ENCODE peak calls at places on chromosomes 6 and 20, in five cellular contexts. P, G, V, E and I are unnamed samples.
A peak's percentile ranks its signal among the peaks of the same experiment; 100 is the strongest.

GRCh38 chr20:21526776-21527175 is 12.9 kb upstream of the NKX2-2 start:
- DNase-seq in P (no peak), V (no peak), G (no peak), E (no peak), I (no peak)

GRCh38 chr6:129238991-129239390 is 356.1 kb downstream of the LAMA2 start:
- DNase-seq in V (no peak), E (no peak), P (no peak), G (no peak), I (no peak)

GRCh38 chr6:4941782-4942672 is 61.8 kb downstream of the RPP40 start:
- DNase-seq in G (no peak), V (peak; percentile 94), E (peak; percentile 17), P (no peak), I (peak; percentile 94)

GRCh38 chr20:60326821-60327220 is 368.6 kb downstream of the CDH26 start:
- DNase-seq in E (no peak), P (no peak), G (no peak), V (no peak), I (no peak)

GRCh38 chr6:110874880-110875547 is 429 bp downstream of the AMD1 start:
- DNase-seq in P (peak; percentile 20), G (no peak), V (no peak), E (no peak), I (peak; percentile 8)

GRCh38 chr6:31576897-31577341 is 1.6 kb downstream of the TNF start:
- DNase-seq in E (peak; percentile 56), G (no peak), V (no peak), P (no peak), I (no peak)

GRCh38 chr20:31819083-31819784 is at the start of gene MYLK2:
- DNase-seq in G (no peak), V (no peak), P (no peak), E (no peak), I (no peak)

GRCh38 chr6:25053875-25054371 is 118.2 kb upstream of the RIPOR2 start:
- DNase-seq in E (peak; percentile 30), P (no peak), G (peak; percentile 21), V (peak; percentile 47), I (peak; percentile 71)

GRCh38 chr6:69729870-69730449 is 66.8 kb downstream of the LMBRD1 start:
- DNase-seq in V (peak; percentile 12), E (peak; percentile 9), P (no peak), G (no peak), I (no peak)

GRCh38 chr6:28446818-28447511 is 3.7 kb upstream of the ZSCAN23 start:
- DNase-seq in V (no peak), E (no peak), P (no peak), G (no peak), I (peak; percentile 44)

GRCh38 chr20:1469925-1470571 is 3.4 kb upstream of the NSFL1C start:
- DNase-seq in G (peak; percentile 37), P (no peak), V (peak; percentile 99), E (no peak), I (peak; percentile 97)

GRCh38 chr20:36446557-36446956 is 94.8 kb upstream of the MYL9 start:
- DNase-seq in P (no peak), G (no peak), V (no peak), E (no peak), I (no peak)

GRCh38 chr6:30380464-30380863 is 35.5 kb downstream of the RPP21 start:
- DNase-seq in E (no peak), P (no peak), G (no peak), V (no peak), I (no peak)